ENCODE peak calls at places on chromosomes 2 and 18, in five cellular contexts. J is sciatic nerve; I is CD8-positive, alpha-beta T cell; G is non-pigmented ciliary epithelial cell; M is transverse colon. O is an unnamed sample.

GRCh38 chr2:56130463-56131070 is 53.2 kb upstream of the CCDC85A start:
- DNase-seq in J (no peak), I (no peak), G (peak), M (no peak), O (no peak)

GRCh38 chr2:106208399-106208798 is 14.3 kb upstream of the UXS1 start:
- DNase-seq in J (no peak), I (no peak), G (no peak), M (no peak), O (no peak)

GRCh38 chr2:101793277-101793969 is 95.9 kb downstream of the MAP4K4 start:
- DNase-seq in J (no peak), I (no peak), G (no peak), M (no peak), O (no peak)

GRCh38 chr18:73168171-73168570 is 300.4 kb upstream of the NETO1 start:
- DNase-seq in J (no peak), I (no peak), G (no peak), M (no peak), O (peak)

GRCh38 chr2:105953942-105954341 is 209.2 kb downstream of the NCK2 start:
- DNase-seq in J (no peak), I (no peak), G (no peak), M (no peak), O (no peak)

GRCh38 chr2:235940330-235940729 is 227.9 kb downstream of the GBX2 start:
- DNase-seq in J (peak), I (no peak), G (peak), M (peak), O (no peak)

GRCh38 chr2:191358325-191359025 is 113.3 kb downstream of the MYO1B start:
- DNase-seq in J (no peak), I (no peak), G (no peak), M (no peak), O (no peak)

GRCh38 chr2:217523246-217523645 is 479.5 kb downstream of the TNS1 start:
- DNase-seq in J (no peak), I (no peak), G (no peak), M (no peak), O (no peak)

GRCh38 chr2:27095745-27096651 is 9.4 kb downstream of the KHK start:
- DNase-seq in J (no peak), I (no peak), G (no peak), M (peak), O (no peak)

GRCh38 chr2:176461098-176461497 is 191.9 kb downstream of the MTX2 start:
- DNase-seq in J (no peak), I (no peak), G (no peak), M (no peak), O (no peak)

GRCh38 chr2:192499476-192499875 is 304.7 kb upstream of the TMEFF2 start:
- DNase-seq in J (no peak), I (no peak), G (peak), M (no peak), O (peak)

GRCh38 chr2:193966590-193966989 is 1690.4 kb upstream of the SLC39A10 start:
- DNase-seq in J (no peak), I (no peak), G (peak), M (no peak), O (peak)

GRCh38 chr18:23198217-23198845 is 63.0 kb downstream of the CABLES1 start:
- DNase-seq in J (no peak), I (no peak), G (no peak), M (no peak), O (no peak)

GRCh38 chr2:129619471-129619870 is 360.0 kb upstream of the RAB6C start:
- DNase-seq in J (no peak), I (no peak), G (no peak), M (no peak), O (no peak)

GRCh38 chr18:22753130-22753831 is 179.8 kb upstream of the RBBP8 start:
- DNase-seq in J (no peak), I (no peak), G (no peak), M (no peak), O (no peak)

GRCh38 chr2:151071382-151071781 is 190.3 kb downstream of the RBM43 start:
- DNase-seq in J (no peak), I (no peak), G (no peak), M (no peak), O (no peak)

GRCh38 chr2:38997784-38998183 is 108.1 kb downstream of the ARHGEF33 start:
- DNase-seq in J (no peak), I (no peak), G (peak), M (no peak), O (no peak)

GRCh38 chr18:3885209-3885792 is 435.3 kb downstream of the TGIF1 start:
- DNase-seq in J (no peak), I (no peak), G (no peak), M (no peak), O (no peak)

GRCh38 chr2:238151205-238151604 is 7.6 kb upstream of the ERFE start:
- DNase-seq in J (no peak), I (no peak), G (no peak), M (no peak), O (no peak)

GRCh38 chr2:19796036-19796703 is 105.6 kb downstream of the TTC32 start:
- DNase-seq in J (no peak), I (no peak), G (no peak), M (no peak), O (no peak)

GRCh38 chr2:179850188-179850587 is 11.2 kb downstream of the ZNF385B start:
- DNase-seq in J (no peak), I (no peak), G (peak), M (no peak), O (peak)

GRCh38 chr2:40169430-40169829 is 282.5 kb downstream of the SLC8A1 start:
- DNase-seq in J (no peak), I (no peak), G (no peak), M (no peak), O (no peak)

GRCh38 chr2:68971591-68972231 is 2.7 kb upstream of the GKN1 start:
- DNase-seq in J (no peak), I (no peak), G (peak), M (no peak), O (no peak)

GRCh38 chr2:73423913-73424312 is 38.3 kb downstream of the ALMS1 start:
- DNase-seq in J (no peak), I (no peak), G (no peak), M (no peak), O (no peak)

GRCh38 chr2:212005077-212005671 is 533.4 kb downstream of the ERBB4 start:
- DNase-seq in J (no peak), I (no peak), G (no peak), M (no peak), O (no peak)

GRCh38 chr2:64970495-64970894 is 18.7 kb upstream of the SLC1A4 start:
- DNase-seq in J (no peak), I (no peak), G (no peak), M (no peak), O (no peak)

GRCh38 chr2:2850891-2851290 is 519.8 kb upstream of the MYT1L start:
- DNase-seq in J (no peak), I (no peak), G (no peak), M (no peak), O (no peak)

GRCh38 chr2:207930747-207931146 is 94.6 kb downstream of the PLEKHM3 start:
- DNase-seq in J (no peak), I (no peak), G (no peak), M (peak), O (no peak)

GRCh38 chr18:75130591-75131274 is 78.2 kb downstream of the PTGR3 start:
- DNase-seq in J (no peak), I (no peak), G (no peak), M (no peak), O (no peak)

GRCh38 chr2:85772019-85772745 is 18.4 kb downstream of the ATOH8 start:
- DNase-seq in J (peak), I (no peak), G (peak), M (peak), O (peak)

GRCh38 chr2:194062401-194062800 is 1594.6 kb upstream of the SLC39A10 start:
- DNase-seq in J (no peak), I (no peak), G (no peak), M (no peak), O (no peak)

GRCh38 chr2:26631815-26632214 is 9.4 kb downstream of the CIB4 start:
- DNase-seq in J (no peak), I (no peak), G (no peak), M (no peak), O (no peak)

GRCh38 chr18:44579028-44579692 is 101.5 kb upstream of the SETBP1 start:
- DNase-seq in J (no peak), I (no peak), G (no peak), M (no peak), O (no peak)

GRCh38 chr2:149164296-149164695 is 125.8 kb downstream of the LYPD6B start:
- DNase-seq in J (no peak), I (no peak), G (no peak), M (no peak), O (no peak)

GRCh38 chr2:105104208-105104731 is 66.4 kb downstream of the MRPS9 start:
- DNase-seq in J (no peak), I (no peak), G (no peak), M (no peak), O (no peak)

GRCh38 chr2:120935339-120936313 is 200.0 kb downstream of the GLI2 start:
- DNase-seq in J (no peak), I (no peak), G (peak), M (peak), O (peak)

GRCh38 chr2:121969766-121970639 is 214.6 kb downstream of the TSN start:
- DNase-seq in J (no peak), I (no peak), G (no peak), M (no peak), O (no peak)

GRCh38 chr18:32674491-32674890 is 98.3 kb downstream of the KLHL14 start:
- DNase-seq in J (no peak), I (no peak), G (no peak), M (no peak), O (no peak)

GRCh38 chr2:68662466-68662865 is 19.1 kb downstream of the PROKR1 start:
- DNase-seq in J (no peak), I (no peak), G (no peak), M (no peak), O (no peak)

GRCh38 chr2:73069855-73070650 is 1.5 kb downstream of the SFXN5 start:
- DNase-seq in J (peak), I (no peak), G (no peak), M (no peak), O (no peak)

O was measured in epithelial cell of proximal tubule.